ENCODE peak calls at places on chromosome 13, in nine cellular contexts. R is stimulated activated CD4-positive, alpha-beta T cell treated with anti-CD3 and anti-CD28 coated beads, Interleukin-15, amount 100 ng/mL, for 24 hours; J is aorta; U is NCI-H1105; A is right lobe of liver; Q is effector memory CD8-positive, alpha-beta T cell; D is progenitor cell of endocrine pancreas; Z is A549; K is Panc1. P is an unnamed sample.
A peak's percentile ranks its signal among the peaks of the same experiment; 100 is the strongest.

GRCh38 chr13:109792416-109793090 is 6.2 kb upstream of the IRS2 start:
- DNase-seq in R (no peak), J (no peak), U (no peak), A (no peak), Q (no peak), D (no peak), Z (no peak), K (no peak), P (no peak)

GRCh38 chr13:108195146-108195545 is 20.2 kb downstream of the LIG4 start:
- DNase-seq in R (no peak), J (no peak), U (no peak), A (no peak), Q (no peak), D (no peak), Z (no peak), K (no peak), P (no peak)

GRCh38 chr13:83085186-83085900 is 796.9 kb downstream of the SLITRK1 start:
- DNase-seq in R (no peak), J (no peak), U (no peak), A (no peak), Q (no peak), D (no peak), Z (no peak), K (no peak), P (no peak)

GRCh38 chr13:49042476-49042875 is 66.8 kb downstream of the FNDC3A start:
- DNase-seq in R (no peak), J (no peak), U (no peak), A (no peak), Q (no peak), D (no peak), Z (no peak), K (no peak), P (no peak)

GRCh38 chr13:30972888-30973377 is 40.5 kb downstream of the TEX26 start:
- DNase-seq in R (no peak), J (no peak), U (no peak), A (no peak), Q (no peak), D (no peak), Z (no peak), K (no peak), P (no peak)

GRCh38 chr13:97109256-97109655 is 112.9 kb upstream of the MBNL2 start:
- DNase-seq in R (no peak), J (no peak), U (no peak), A (no peak), Q (no peak), D (no peak), Z (no peak), K (no peak), P (no peak)

GRCh38 chr13:50261502-50261901 is 246.3 kb downstream of the KCNRG start:
- DNase-seq in R (no peak), J (no peak), U (no peak), A (no peak), Q (no peak), D (no peak), Z (no peak), K (no peak), P (no peak)

GRCh38 chr13:23701646-23702045 is 131.4 kb downstream of the TNFRSF19 start:
- DNase-seq in R (no peak), J (peak; percentile 91), U (no peak), A (no peak), Q (no peak), D (no peak), Z (no peak), K (no peak), P (no peak)

GRCh38 chr13:51825681-51826254 is 19.2 kb downstream of the TMEM272 start:
- DNase-seq in R (peak; percentile 44), J (no peak), U (no peak), A (no peak), Q (no peak), D (no peak), Z (no peak), K (no peak), P (no peak)

GRCh38 chr13:97121894-97122293 is 100.2 kb upstream of the MBNL2 start:
- DNase-seq in R (no peak), J (no peak), U (no peak), A (no peak), Q (no peak), D (no peak), Z (no peak), K (no peak), P (no peak)

GRCh38 chr13:74040200-74040599 is 94.0 kb downstream of the KLF12 start:
- DNase-seq in R (peak; percentile 34), J (no peak), U (no peak), A (no peak), Q (peak; percentile 16), D (peak; percentile 28), Z (peak; percentile 32), K (peak; percentile 18), P (peak; percentile 60)

GRCh38 chr13:59747529-59747928 is 416.2 kb downstream of the DIAPH3 start:
- DNase-seq in R (no peak), J (no peak), U (no peak), A (no peak), Q (no peak), D (no peak), Z (no peak), K (no peak), P (no peak)

GRCh38 chr13:31947105-31947504 is 84.5 kb upstream of the FRY start:
- DNase-seq in R (no peak), J (no peak), U (no peak), A (no peak), Q (no peak), D (no peak), Z (no peak), K (no peak), P (no peak)

GRCh38 chr13:87952377-87952776 is 281.2 kb downstream of the SLITRK5 start:
- DNase-seq in R (no peak), J (no peak), U (no peak), A (no peak), Q (no peak), D (no peak), Z (no peak), K (no peak), P (no peak)

GRCh38 chr13:97367016-97367415 is 67.0 kb upstream of the RAP2A start:
- DNase-seq in R (no peak), J (no peak), U (no peak), A (no peak), Q (no peak), D (no peak), Z (no peak), K (no peak), P (no peak)

GRCh38 chr13:33175991-33176390 is 109.6 kb downstream of the STARD13 start:
- DNase-seq in R (no peak), J (no peak), U (no peak), A (no peak), Q (no peak), D (no peak), Z (no peak), K (no peak), P (no peak)

P was measured in HAP-1.